ENCODE peak calls at places on chromosomes 2 and 18, in four cellular contexts. One of them, this sample, is unnamed.

GRCh38 chr18:22846088-22846683 is 86.9 kb upstream of the RBBP8 start:
- DNase-seq in HL-60: no peak
- DNase-seq in HS-5: no peak
- DNase-seq in fibroblast of villous mesenchyme: peak
- DNase-seq in this sample: no peak

GRCh38 chr2:188576657-188577056 is 285.0 kb downstream of the GULP1 start:
- DNase-seq in HL-60: no peak
- DNase-seq in HS-5: peak
- DNase-seq in fibroblast of villous mesenchyme: no peak
- DNase-seq in this sample: no peak

GRCh38 chr2:33518929-33519328 is 42.5 kb downstream of the RASGRP3 start:
- DNase-seq in HL-60: no peak
- DNase-seq in HS-5: no peak
- DNase-seq in fibroblast of villous mesenchyme: peak
- DNase-seq in this sample: no peak

GRCh38 chr2:190357596-190357995 is 14.2 kb downstream of the INPP1 start:
- DNase-seq in HL-60: no peak
- DNase-seq in HS-5: no peak
- DNase-seq in fibroblast of villous mesenchyme: no peak
- DNase-seq in this sample: no peak

GRCh38 chr18:49166327-49166726 is 215.6 kb upstream of the SMAD7 start:
- DNase-seq in HL-60: no peak
- DNase-seq in HS-5: no peak
- DNase-seq in fibroblast of villous mesenchyme: no peak
- DNase-seq in this sample: no peak

GRCh38 chr2:157256621-157257020 is 884 bp upstream of the GALNT5 start:
- DNase-seq in HL-60: no peak
- DNase-seq in HS-5: no peak
- DNase-seq in fibroblast of villous mesenchyme: no peak
- DNase-seq in this sample: no peak

GRCh38 chr18:10244341-10244740 is 210.1 kb upstream of the APCDD1 start:
- DNase-seq in HL-60: no peak
- DNase-seq in HS-5: no peak
- DNase-seq in fibroblast of villous mesenchyme: no peak
- DNase-seq in this sample: no peak

GRCh38 chr2:73995810-73996209 is 11.1 kb downstream of the TET3 start:
- DNase-seq in HL-60: no peak
- DNase-seq in HS-5: no peak
- DNase-seq in fibroblast of villous mesenchyme: no peak
- DNase-seq in this sample: no peak

GRCh38 chr2:95354469-95354901 is 48.0 kb upstream of the FAHD2A start:
- DNase-seq in HL-60: no peak
- DNase-seq in HS-5: no peak
- DNase-seq in fibroblast of villous mesenchyme: no peak
- DNase-seq in this sample: no peak

GRCh38 chr18:23231340-23232021 is 96.2 kb downstream of the CABLES1 start:
- DNase-seq in HL-60: peak
- DNase-seq in HS-5: peak
- DNase-seq in fibroblast of villous mesenchyme: peak
- DNase-seq in this sample: peak